ENCODE peak calls at places on chromosomes 16 and 17, in four cellular contexts. G, N, P and Y are unnamed samples.

GRCh38 chr16:50862818-50863672 is 121.2 kb downstream of the CYLD start:
- DNase-seq in G (no peak), N (no peak), P (no peak), Y (no peak)

GRCh38 chr16:16009396-16009795 is 60.0 kb downstream of the ABCC1 start:
- DNase-seq in G (peak), N (no peak), P (no peak), Y (no peak)

GRCh38 chr17:49986396-49987289 is 8.4 kb downstream of the DLX3 start:
- DNase-seq in G (no peak), N (no peak), P (peak), Y (no peak)

GRCh38 chr17:66930933-66931332 is 33.6 kb upstream of the CACNG4 start:
- DNase-seq in G (no peak), N (no peak), P (no peak), Y (no peak)

GRCh38 chr17:38587956-38588771 is 17.6 kb downstream of the SRCIN1 start:
- DNase-seq in G (no peak), N (no peak), P (no peak), Y (no peak)

GRCh38 chr16:11151156-11151904 is 104.7 kb downstream of the SOCS1 start:
- DNase-seq in G (no peak), N (no peak), P (no peak), Y (no peak)

GRCh38 chr16:22945361-22945760 is 131.4 kb downstream of the HS3ST2 start:
- DNase-seq in G (no peak), N (no peak), P (no peak), Y (no peak)

GRCh38 chr17:50953831-50954601 is 87.9 kb upstream of the TOB1 start:
- DNase-seq in G (no peak), N (no peak), P (no peak), Y (no peak)

GRCh38 chr16:86901483-86901882 is 323.1 kb downstream of the FOXL1 start:
- DNase-seq in G (no peak), N (no peak), P (no peak), Y (no peak)

GRCh38 chr16:66416981-66417700 is 10.0 kb upstream of the BEAN1 start:
- DNase-seq in G (no peak), N (no peak), P (no peak), Y (no peak)

GRCh38 chr16:11329080-11329491 is 16.2 kb upstream of the RMI2 start:
- DNase-seq in G (peak), N (no peak), P (no peak), Y (no peak)

GRCh38 chr17:80598813-80599545 is 54.3 kb downstream of the RPTOR start:
- DNase-seq in G (no peak), N (no peak), P (no peak), Y (no peak)